ENCODE peak calls at places on chromosomes 3 and 15, in six cellular contexts. O, Y, S, Z, W and L are unnamed samples.

GRCh38 chr3:21477896-21478295 is 273.1 kb downstream of the ZNF385D start:
- DNase-seq in O (no peak), Y (no peak), S (no peak), Z (no peak), W (no peak), L (no peak)

GRCh38 chr3:178320481-178321352 is 215.5 kb upstream of the KCNMB2 start:
- DNase-seq in O (no peak), Y (no peak), S (no peak), Z (no peak), W (peak), L (no peak)

GRCh38 chr15:69661871-69662667 is 209.5 kb downstream of the RPLP1 start:
- DNase-seq in O (no peak), Y (no peak), S (no peak), Z (no peak), W (no peak), L (no peak)

GRCh38 chr3:184015381-184016019 is 2.2 kb downstream of the ABCC5 start:
- DNase-seq in O (no peak), Y (peak), S (no peak), Z (no peak), W (no peak), L (no peak)

GRCh38 chr15:77030928-77031375 is 36.0 kb downstream of the PSTPIP1 start:
- DNase-seq in O (no peak), Y (peak), S (no peak), Z (no peak), W (peak), L (peak)

GRCh38 chr15:31158858-31159569 is 57.5 kb upstream of the TRPM1 start:
- DNase-seq in O (no peak), Y (no peak), S (no peak), Z (peak), W (no peak), L (no peak)

GRCh38 chr3:40240921-40241320 is 68.6 kb upstream of the EIF1B start:
- DNase-seq in O (no peak), Y (no peak), S (peak), Z (peak), W (no peak), L (no peak)

GRCh38 chr3:57944313-57944580 is 64.0 kb upstream of the FLNB start:
- DNase-seq in O (no peak), Y (no peak), S (no peak), Z (no peak), W (no peak), L (no peak)

GRCh38 chr3:78139166-78139565 is 1099.3 kb downstream of the ROBO2 start:
- DNase-seq in O (no peak), Y (no peak), S (no peak), Z (no peak), W (no peak), L (no peak)

GRCh38 chr3:78140274-78140673 is 1100.4 kb downstream of the ROBO2 start:
- DNase-seq in O (no peak), Y (no peak), S (no peak), Z (no peak), W (no peak), L (no peak)

GRCh38 chr3:78140866-78141658 is 1101.2 kb downstream of the ROBO2 start:
- DNase-seq in O (no peak), Y (no peak), S (no peak), Z (peak), W (no peak), L (no peak)

GRCh38 chr3:78143000-78143399 is 1103.1 kb downstream of the ROBO2 start:
- DNase-seq in O (no peak), Y (no peak), S (no peak), Z (no peak), W (no peak), L (no peak)
- H3K27ac ChIP-seq in O (peak), Y (no peak), S (no peak), Z (no peak), W (no peak), L (no peak)

DNA sequence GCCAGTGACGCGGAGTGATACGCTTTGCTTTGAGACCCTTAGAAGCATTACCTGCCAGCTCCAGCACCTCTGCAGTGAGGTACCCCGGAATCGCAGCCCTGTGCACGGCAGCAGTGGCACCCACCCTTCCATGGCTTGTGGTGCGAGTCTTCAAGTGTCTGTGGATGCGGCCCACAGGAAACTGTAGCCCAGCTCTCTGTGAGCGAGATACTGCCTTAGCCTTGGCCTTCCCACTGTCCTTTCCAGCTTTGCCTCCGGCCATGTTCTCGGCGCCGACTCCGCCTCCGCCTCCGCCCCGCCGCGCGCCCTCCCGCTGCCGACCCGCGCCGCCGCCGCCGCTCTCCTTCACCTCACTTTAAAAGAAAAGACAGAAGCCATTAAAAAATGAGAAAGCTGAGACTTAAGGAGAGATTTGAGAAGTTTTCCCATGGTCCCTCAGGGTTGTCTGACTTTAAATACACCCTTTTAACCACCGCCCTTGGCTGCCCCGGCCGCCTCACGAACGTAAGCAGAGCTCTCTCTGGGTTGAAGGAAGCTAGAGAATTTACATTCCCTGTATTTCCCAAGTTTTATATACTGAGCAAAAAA is 78.5 kb upstream of the FAM174B start:
- DNase-seq in O (no peak), Y (no peak), S (peak), Z (peak), W (peak), L (peak)
- H3K27ac ChIP-seq in O (no peak), Y (no peak), S (peak), Z (no peak), W (no peak), L (peak)

GRCh38 chr15:60091150-60091549 is 87.0 kb downstream of the FOXB1 start:
- DNase-seq in O (no peak), Y (no peak), S (no peak), Z (no peak), W (peak), L (no peak)
- H3K27ac ChIP-seq in O (no peak), Y (no peak), S (no peak), Z (no peak), W (no peak), L (no peak)

GRCh38 chr15:67715166-67715565 is 110.1 kb upstream of the SKOR1 start:
- DNase-seq in O (no peak), Y (no peak), S (no peak), Z (no peak), W (no peak), L (no peak)
- H3K27ac ChIP-seq in O (no peak), Y (no peak), S (no peak), Z (no peak), W (no peak), L (no peak)

GRCh38 chr3:51988286-51989146 is 5.2 kb downstream of the ACY1 start:
- DNase-seq in O (no peak), Y (no peak), S (no peak), Z (peak), W (no peak), L (no peak)
- H3K27ac ChIP-seq in O (no peak), Y (no peak), S (no peak), Z (no peak), W (no peak), L (no peak)